ENCODE peak calls at places on chromosomes 5 and 9, in eight cellular contexts. One of them, this sample, is unnamed.

GRCh38 chr5:139205144-139205543 is 7.0 kb upstream of the SIL1 start:
- DNase-seq in left ventricle myocardium inferior: no peak
- DNase-seq in adipocyte: no peak
- DNase-seq in ovary: no peak
- DNase-seq in neuronal stem cell: no peak
- DNase-seq in Peyer's patch: no peak
- DNase-seq in small intestine: no peak
- DNase-seq in effector memory CD4-positive, alpha-beta T cell: no peak
- DNase-seq in this sample: no peak

GRCh38 chr9:137217276-137218211 is 4.5 kb downstream of the RNF208 start:
- DNase-seq in Peyer's patch: peak; percentile 92
- DNase-seq in ovary: peak; percentile 51
- DNase-seq in adipocyte: no peak
- DNase-seq in small intestine: peak; percentile 92
- DNase-seq in effector memory CD4-positive, alpha-beta T cell: no peak
- DNase-seq in left ventricle myocardium inferior: peak; percentile 75
- DNase-seq in neuronal stem cell: no peak
- DNase-seq in this sample: no peak

GRCh38 chr5:145557345-145557744 is 277.8 kb downstream of the PRELID2 start:
- DNase-seq in adipocyte: no peak
- DNase-seq in Peyer's patch: no peak
- DNase-seq in left ventricle myocardium inferior: no peak
- DNase-seq in effector memory CD4-positive, alpha-beta T cell: no peak
- DNase-seq in small intestine: no peak
- DNase-seq in neuronal stem cell: no peak
- DNase-seq in ovary: no peak
- DNase-seq in this sample: no peak

GRCh38 chr9:19048966-19049871 is at the start of gene RRAGA:
- DNase-seq in neuronal stem cell: peak; percentile 99
- DNase-seq in ovary: peak; percentile 94
- DNase-seq in Peyer's patch: peak; percentile 98
- DNase-seq in adipocyte: peak; percentile 98
- DNase-seq in small intestine: peak; percentile 99
- DNase-seq in effector memory CD4-positive, alpha-beta T cell: peak; percentile 93
- DNase-seq in left ventricle myocardium inferior: peak; percentile 94
- DNase-seq in this sample: peak; percentile 93

GRCh38 chr5:153552886-153553285 is 62.4 kb downstream of the GRIA1 start:
- DNase-seq in neuronal stem cell: no peak
- DNase-seq in adipocyte: no peak
- DNase-seq in ovary: no peak
- DNase-seq in left ventricle myocardium inferior: no peak
- DNase-seq in Peyer's patch: no peak
- DNase-seq in effector memory CD4-positive, alpha-beta T cell: no peak
- DNase-seq in small intestine: no peak
- DNase-seq in this sample: no peak

GRCh38 chr5:79297661-79298060 is 61.7 kb downstream of the JMY start:
- DNase-seq in left ventricle myocardium inferior: no peak
- DNase-seq in adipocyte: no peak
- DNase-seq in ovary: no peak
- DNase-seq in Peyer's patch: no peak
- DNase-seq in neuronal stem cell: no peak
- DNase-seq in small intestine: no peak
- DNase-seq in effector memory CD4-positive, alpha-beta T cell: no peak
- DNase-seq in this sample: no peak

GRCh38 chr5:32461441-32462120 is 17.0 kb upstream of the ZFR start:
- DNase-seq in neuronal stem cell: no peak
- DNase-seq in effector memory CD4-positive, alpha-beta T cell: no peak
- DNase-seq in Peyer's patch: no peak
- DNase-seq in ovary: no peak
- DNase-seq in left ventricle myocardium inferior: no peak
- DNase-seq in small intestine: no peak
- DNase-seq in adipocyte: no peak
- DNase-seq in this sample: no peak

GRCh38 chr9:5670079-5670478 is 41.2 kb downstream of the RIC1 start:
- DNase-seq in ovary: no peak
- DNase-seq in effector memory CD4-positive, alpha-beta T cell: no peak
- DNase-seq in small intestine: no peak
- DNase-seq in neuronal stem cell: no peak
- DNase-seq in adipocyte: no peak
- DNase-seq in Peyer's patch: no peak
- DNase-seq in left ventricle myocardium inferior: no peak
- DNase-seq in this sample: no peak

GRCh38 chr5:69158039-69158438 is 8.9 kb upstream of the CCNB1 start:
- DNase-seq in effector memory CD4-positive, alpha-beta T cell: no peak
- DNase-seq in ovary: no peak
- DNase-seq in adipocyte: no peak
- DNase-seq in small intestine: no peak
- DNase-seq in Peyer's patch: no peak
- DNase-seq in left ventricle myocardium inferior: no peak
- DNase-seq in neuronal stem cell: no peak
- DNase-seq in this sample: no peak

GRCh38 chr9:70080481-70081119 is 37.0 kb downstream of the MAMDC2 start:
- DNase-seq in left ventricle myocardium inferior: no peak
- DNase-seq in effector memory CD4-positive, alpha-beta T cell: no peak
- DNase-seq in Peyer's patch: no peak
- DNase-seq in neuronal stem cell: no peak
- DNase-seq in small intestine: no peak
- DNase-seq in adipocyte: no peak
- DNase-seq in ovary: peak; percentile 26
- DNase-seq in this sample: no peak

GRCh38 chr5:14444988-14445387 is 136.6 kb upstream of the OTULINL start:
- DNase-seq in small intestine: no peak
- DNase-seq in neuronal stem cell: no peak
- DNase-seq in Peyer's patch: no peak
- DNase-seq in left ventricle myocardium inferior: no peak
- DNase-seq in adipocyte: peak; percentile 32
- DNase-seq in ovary: no peak
- DNase-seq in effector memory CD4-positive, alpha-beta T cell: no peak
- DNase-seq in this sample: no peak

GRCh38 chr9:97907051-97907450 is 15.2 kb downstream of the TRMO start:
- DNase-seq in neuronal stem cell: no peak
- DNase-seq in adipocyte: no peak
- DNase-seq in Peyer's patch: peak; percentile 58
- DNase-seq in left ventricle myocardium inferior: no peak
- DNase-seq in effector memory CD4-positive, alpha-beta T cell: no peak
- DNase-seq in small intestine: no peak
- DNase-seq in ovary: no peak
- DNase-seq in this sample: peak; percentile 39

GRCh38 chr9:124779368-124780059 is 2.6 kb downstream of the OLFML2A start:
- DNase-seq in Peyer's patch: peak; percentile 45
- DNase-seq in small intestine: no peak
- DNase-seq in adipocyte: peak; percentile 77
- DNase-seq in neuronal stem cell: no peak
- DNase-seq in ovary: peak; percentile 82
- DNase-seq in effector memory CD4-positive, alpha-beta T cell: no peak
- DNase-seq in left ventricle myocardium inferior: no peak
- DNase-seq in this sample: no peak

GRCh38 chr5:76737131-76737556 is 21.2 kb downstream of the F2R start:
- DNase-seq in adipocyte: no peak
- DNase-seq in effector memory CD4-positive, alpha-beta T cell: no peak
- DNase-seq in left ventricle myocardium inferior: no peak
- DNase-seq in Peyer's patch: no peak
- DNase-seq in ovary: no peak
- DNase-seq in small intestine: peak; percentile 33
- DNase-seq in neuronal stem cell: no peak
- DNase-seq in this sample: no peak

GRCh38 chr5:180792287-180792964 is 10.2 kb downstream of the MGAT1 start:
- DNase-seq in small intestine: no peak
- DNase-seq in effector memory CD4-positive, alpha-beta T cell: no peak
- DNase-seq in adipocyte: no peak
- DNase-seq in Peyer's patch: no peak
- DNase-seq in left ventricle myocardium inferior: no peak
- DNase-seq in neuronal stem cell: no peak
- DNase-seq in ovary: no peak
- DNase-seq in this sample: no peak
- H3K36me3 ChIP-seq in small intestine: peaks cover 16% of the 10 kb centered on the region
- H3K36me3 ChIP-seq in effector memory CD4-positive, alpha-beta T cell: peaks cover 60% of the 10 kb centered on the region
- H3K36me3 ChIP-seq in adipocyte: peaks cover 77% of the 10 kb centered on the region
- H3K36me3 ChIP-seq in Peyer's patch: no peaks in the 10 kb centered on the region
- H3K36me3 ChIP-seq in left ventricle myocardium inferior: peaks cover 49% of the 10 kb centered on the region
- H3K36me3 ChIP-seq in neuronal stem cell: peaks cover 24% of the 10 kb centered on the region
- H3K36me3 ChIP-seq in ovary: no peaks in the 10 kb centered on the region
- H3K36me3 ChIP-seq in this sample: peaks cover 74% of the 10 kb centered on the region

DNA sequence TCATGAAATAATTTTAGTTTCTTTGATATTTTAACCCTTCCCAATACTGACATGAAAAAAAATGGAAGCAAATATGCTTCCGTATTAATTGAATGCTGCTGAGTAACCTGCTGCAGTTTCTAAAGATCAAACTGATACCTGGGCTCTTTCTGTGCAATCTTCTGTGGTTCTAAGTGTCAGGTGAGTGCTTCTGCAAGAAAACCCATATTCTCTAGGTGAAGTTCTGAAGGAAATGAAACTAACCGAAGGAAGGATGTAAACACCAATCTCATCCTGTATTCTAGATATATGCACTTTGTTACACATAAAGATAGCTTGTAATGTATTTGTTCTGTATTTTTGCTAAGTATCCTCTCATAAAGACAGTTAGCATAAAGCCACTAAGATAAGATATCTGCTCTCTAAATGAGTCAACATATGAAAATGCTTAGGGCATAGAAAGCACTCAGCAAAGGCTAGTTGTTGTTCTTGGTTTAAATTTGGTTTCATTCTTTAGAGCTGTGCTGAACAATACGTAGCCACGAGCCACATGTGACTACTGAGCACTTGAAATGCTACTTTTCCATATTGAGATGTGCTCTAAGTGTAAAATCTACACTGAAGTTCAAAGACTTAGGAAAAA is 52.0 kb downstream of the ITGA2 start:
- DNase-seq in adipocyte: peak; percentile 68
- DNase-seq in left ventricle myocardium inferior: no peak
- DNase-seq in ovary: no peak
- DNase-seq in small intestine: peak; percentile 27
- DNase-seq in effector memory CD4-positive, alpha-beta T cell: no peak
- DNase-seq in neuronal stem cell: no peak
- DNase-seq in Peyer's patch: no peak
- DNase-seq in this sample: peak; percentile 80
- H3K4me3 ChIP-seq in adipocyte: no peak overlapping the region
- H3K4me3 ChIP-seq in left ventricle myocardium inferior: peak overlapping the region; percentile 20
- H3K4me3 ChIP-seq in ovary: no peak overlapping the region
- H3K4me3 ChIP-seq in small intestine: no peak overlapping the region
- H3K4me3 ChIP-seq in effector memory CD4-positive, alpha-beta T cell: peak overlapping the region; percentile 30
- H3K4me3 ChIP-seq in neuronal stem cell: no peak overlapping the region
- H3K4me3 ChIP-seq in Peyer's patch: no peak overlapping the region
- H3K4me3 ChIP-seq in this sample: peak overlapping the region; percentile 75

GRCh38 chr5:179621551-179621971 is 1.9 kb downstream of the HNRNPH1 start:
- DNase-seq in small intestine: no peak
- DNase-seq in left ventricle myocardium inferior: no peak
- DNase-seq in effector memory CD4-positive, alpha-beta T cell: no peak
- DNase-seq in Peyer's patch: no peak
- DNase-seq in ovary: no peak
- DNase-seq in neuronal stem cell: no peak
- DNase-seq in adipocyte: no peak
- DNase-seq in this sample: peak; percentile 17
- H3K4me1 ChIP-seq in small intestine: peaks cover 3% of the 10 kb centered on the region
- H3K4me1 ChIP-seq in left ventricle myocardium inferior: peaks cover 79% of the 10 kb centered on the region
- H3K4me1 ChIP-seq in effector memory CD4-positive, alpha-beta T cell: peaks cover 34% of the 10 kb centered on the region
- H3K4me1 ChIP-seq in Peyer's patch: no peaks in the 10 kb centered on the region
- H3K4me1 ChIP-seq in ovary: peaks cover 7% of the 10 kb centered on the region
- H3K4me1 ChIP-seq in neuronal stem cell: peaks cover 38% of the 10 kb centered on the region
- H3K4me1 ChIP-seq in adipocyte: peaks cover 53% of the 10 kb centered on the region
- H3K4me1 ChIP-seq in this sample: peaks cover 60% of the 10 kb centered on the region

GRCh38 chr5:115272297-115272958 is 9.8 kb upstream of the PGGT1B start:
- DNase-seq in adipocyte: no peak
- DNase-seq in left ventricle myocardium inferior: no peak
- DNase-seq in ovary: no peak
- DNase-seq in Peyer's patch: no peak
- DNase-seq in small intestine: no peak
- DNase-seq in neuronal stem cell: no peak
- DNase-seq in effector memory CD4-positive, alpha-beta T cell: no peak
- DNase-seq in this sample: no peak

GRCh38 chr5:115271295-115272060 is 8.8 kb upstream of the PGGT1B start:
- DNase-seq in neuronal stem cell: no peak
- DNase-seq in adipocyte: no peak
- DNase-seq in left ventricle myocardium inferior: no peak
- DNase-seq in ovary: no peak
- DNase-seq in small intestine: no peak
- DNase-seq in effector memory CD4-positive, alpha-beta T cell: no peak
- DNase-seq in Peyer's patch: no peak
- DNase-seq in this sample: no peak

GRCh38 chr5:115274584-115274983 is 11.9 kb upstream of the PGGT1B start:
- DNase-seq in neuronal stem cell: no peak
- DNase-seq in Peyer's patch: no peak
- DNase-seq in left ventricle myocardium inferior: no peak
- DNase-seq in adipocyte: no peak
- DNase-seq in effector memory CD4-positive, alpha-beta T cell: no peak
- DNase-seq in ovary: no peak
- DNase-seq in small intestine: no peak
- DNase-seq in this sample: no peak
- H3K36me3 ChIP-seq in neuronal stem cell: peaks cover 2% of the 10 kb centered on the region
- H3K36me3 ChIP-seq in Peyer's patch: no peaks in the 10 kb centered on the region
- H3K36me3 ChIP-seq in left ventricle myocardium inferior: peaks cover 23% of the 10 kb centered on the region
- H3K36me3 ChIP-seq in adipocyte: peaks cover 16% of the 10 kb centered on the region
- H3K36me3 ChIP-seq in effector memory CD4-positive, alpha-beta T cell: peaks cover 8% of the 10 kb centered on the region
- H3K36me3 ChIP-seq in ovary: no peaks in the 10 kb centered on the region
- H3K36me3 ChIP-seq in small intestine: no peaks in the 10 kb centered on the region
- H3K36me3 ChIP-seq in this sample: no peaks in the 10 kb centered on the region

GRCh38 chr5:136080113-136080482 is 51.3 kb downstream of the TGFBI start:
- DNase-seq in Peyer's patch: no peak
- DNase-seq in neuronal stem cell: no peak
- DNase-seq in effector memory CD4-positive, alpha-beta T cell: no peak
- DNase-seq in adipocyte: no peak
- DNase-seq in left ventricle myocardium inferior: no peak
- DNase-seq in small intestine: no peak
- DNase-seq in ovary: no peak
- DNase-seq in this sample: no peak
- H3K4me3 ChIP-seq in Peyer's patch: peak overlapping the region; percentile 24
- H3K4me3 ChIP-seq in neuronal stem cell: peak overlapping the region; percentile 73
- H3K4me3 ChIP-seq in effector memory CD4-positive, alpha-beta T cell: peak overlapping the region; percentile 36
- H3K4me3 ChIP-seq in adipocyte: peak overlapping the region; percentile 80
- H3K4me3 ChIP-seq in left ventricle myocardium inferior: peak overlapping the region; percentile 65
- H3K4me3 ChIP-seq in small intestine: no peak overlapping the region
- H3K4me3 ChIP-seq in ovary: peak overlapping the region; percentile 29
- H3K4me3 ChIP-seq in this sample: peak overlapping the region; percentile 50

DNA sequence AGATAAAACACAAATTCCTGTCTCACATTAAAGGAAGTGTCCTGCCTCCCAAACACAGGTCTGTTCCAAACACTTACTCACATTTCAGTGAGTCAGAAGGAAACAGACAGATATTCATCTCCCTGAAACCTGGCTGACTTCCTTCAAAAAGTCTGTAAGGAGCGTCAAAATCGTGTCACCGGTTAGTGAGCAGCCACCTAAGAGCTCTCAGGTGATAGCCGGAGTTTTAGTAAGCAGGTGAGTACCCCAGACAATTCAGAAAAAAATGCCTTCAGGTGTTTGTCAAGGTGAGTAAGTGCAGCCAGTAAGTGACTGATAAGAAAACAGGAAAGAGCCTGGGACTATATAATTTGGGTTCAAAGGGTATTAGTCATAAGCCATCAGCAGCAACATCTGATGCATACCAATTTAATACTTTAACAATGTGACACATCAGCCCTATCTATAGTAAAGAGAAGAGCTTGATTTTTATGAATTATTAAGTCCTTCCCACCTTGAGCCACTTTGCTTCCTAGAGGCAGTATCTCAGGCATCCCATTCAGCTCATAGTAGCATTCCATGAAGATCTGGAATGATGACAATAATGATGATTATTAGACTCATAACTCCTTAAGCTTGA is 1.3 kb upstream of the ITGA2 start:
- DNase-seq in left ventricle myocardium inferior: no peak
- DNase-seq in neuronal stem cell: no peak
- DNase-seq in effector memory CD4-positive, alpha-beta T cell: no peak
- DNase-seq in ovary: no peak
- DNase-seq in adipocyte: no peak
- DNase-seq in small intestine: peak; percentile 89
- DNase-seq in Peyer's patch: no peak
- DNase-seq in this sample: no peak
- H3K4me1 ChIP-seq in left ventricle myocardium inferior: peaks cover 32% of the 10 kb centered on the region
- H3K4me1 ChIP-seq in neuronal stem cell: peaks cover 7% of the 10 kb centered on the region
- H3K4me1 ChIP-seq in effector memory CD4-positive, alpha-beta T cell: peaks cover 16% of the 10 kb centered on the region
- H3K4me1 ChIP-seq in ovary: peaks cover 4% of the 10 kb centered on the region
- H3K4me1 ChIP-seq in adipocyte: peaks cover 31% of the 10 kb centered on the region
- H3K4me1 ChIP-seq in small intestine: peaks cover 4% of the 10 kb centered on the region
- H3K4me1 ChIP-seq in Peyer's patch: no peaks in the 10 kb centered on the region
- H3K4me1 ChIP-seq in this sample: peaks cover 23% of the 10 kb centered on the region

This sample was measured in CD4-positive, CD25-positive, alpha-beta regulatory T cell.